ENCODE peak calls at places on chromosomes 1 and 21, in four cellular contexts. S, D, L and T are unnamed samples.
A peak's percentile ranks its signal among the peaks of the same experiment; 100 is the strongest.

GRCh38 chr1:156578006-156578405 is 1.5 kb upstream of the TTC24 start:
- DNase-seq in L (no peak), S (no peak), D (no peak), T (no peak)

GRCh38 chr1:29878501-29878900 is 642.2 kb downstream of the PTPRU start:
- DNase-seq in D (no peak), L (no peak), S (no peak), T (no peak)

GRCh38 chr1:12448746-12449177 is 169.2 kb downstream of the DHRS3 start:
- DNase-seq in S (peak; percentile 99), D (no peak), L (no peak), T (no peak)

GRCh38 chr1:157542676-157543075 is 9.6 kb downstream of the FCRL5 start:
- DNase-seq in S (no peak), L (no peak), D (no peak), T (no peak)

GRCh38 chr1:9100471-9101043 is 28.3 kb downstream of the GPR157 start:
- DNase-seq in L (peak; percentile 82), S (no peak), D (no peak), T (no peak)

GRCh38 chr1:65149391-65149729 is 1.4 kb downstream of the AK4 start:
- DNase-seq in D (no peak), S (no peak), L (no peak), T (peak; percentile 93)

GRCh38 chr1:22176258-22176657 is 33.4 kb upstream of the WNT4 start:
- DNase-seq in S (no peak), D (no peak), L (no peak), T (no peak)

GRCh38 chr21:26437326-26438009 is 135.6 kb downstream of the CYYR1 start:
- DNase-seq in S (no peak), D (no peak), L (no peak), T (no peak)

GRCh38 chr1:184929711-184930202 is 44.6 kb downstream of the NIBAN1 start:
- DNase-seq in L (no peak), S (peak; percentile 16), D (no peak), T (no peak)

GRCh38 chr1:34364376-34364775 is 187.7 kb downstream of the C1orf94 start:
- DNase-seq in L (no peak), D (no peak), S (no peak), T (no peak)

GRCh38 chr1:190477687-190478192 is at the start of gene BRINP3:
- DNase-seq in L (no peak), D (no peak), S (no peak), T (no peak)

DNA sequence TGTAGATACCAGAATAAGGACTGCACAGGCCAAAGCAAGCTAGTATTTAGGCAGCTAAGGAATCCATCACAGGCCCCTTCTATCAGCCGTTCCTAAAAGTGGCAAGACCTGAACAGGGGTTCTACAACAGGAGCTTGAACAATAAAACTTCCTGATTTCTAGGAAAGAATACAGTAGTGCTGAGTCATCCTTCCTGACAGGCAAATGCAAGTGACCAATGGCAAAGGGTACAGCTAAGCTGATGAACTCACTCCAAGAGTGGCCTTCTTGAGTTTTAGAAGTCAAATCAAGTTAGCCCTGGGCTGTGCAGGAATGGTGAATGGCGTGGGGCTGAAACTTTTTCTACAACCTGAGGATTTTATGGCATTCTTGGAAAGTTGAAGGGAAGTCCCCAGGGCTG is 112.9 kb downstream of the GREM2 start:
- DNase-seq in D (no peak), S (peak; percentile 41), L (no peak), T (no peak)
- TF ChIP-seq ZNF274 in D (no peak), S (no peak), L (no peak), T (no peak)

DNA sequence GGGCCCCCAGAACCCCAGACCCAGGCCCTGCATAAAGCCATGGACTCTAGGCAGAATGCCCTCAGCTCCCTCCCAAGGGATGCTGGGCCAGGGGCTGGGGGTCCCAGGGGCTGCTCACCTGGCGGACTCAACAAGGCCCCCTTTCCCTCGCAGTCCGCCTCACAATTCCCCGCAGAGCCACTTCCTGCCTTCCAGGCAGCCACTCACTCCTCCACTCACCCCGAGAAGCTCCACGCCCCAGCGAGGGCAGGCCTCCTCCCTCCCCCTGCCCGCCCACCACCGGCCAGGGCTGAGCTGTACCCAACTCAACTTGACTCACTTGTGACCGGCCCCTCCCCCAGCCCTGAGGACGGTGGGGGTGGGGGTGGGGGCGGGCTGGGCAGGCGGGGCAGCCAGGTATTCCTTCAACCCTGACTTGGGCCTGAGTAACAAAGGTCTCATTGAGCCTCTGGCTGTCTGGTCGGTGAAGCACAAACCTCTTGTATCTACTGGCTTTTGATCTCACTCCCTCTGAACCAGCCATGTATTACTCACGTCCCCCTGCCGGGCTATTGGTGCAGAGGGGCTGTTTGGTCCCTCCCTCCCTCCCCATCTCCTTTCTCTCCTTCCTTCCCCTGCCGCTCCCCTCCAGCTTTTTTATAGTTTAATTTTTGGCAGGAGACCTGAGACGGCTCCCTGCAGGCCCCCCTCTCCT is 5.9 kb downstream of the BLACAT1 start:
- DNase-seq in L (peak; percentile 99), D (peak; percentile 95), S (peak; percentile 89), T (peak; percentile 92)
- TF ChIP-seq YY1 in L (no peak), D (peak; percentile 3), S (no peak), T (no peak)

GRCh38 chr1:2193514-2194251 is 889 bp downstream of the FAAP20 start:
- DNase-seq in D (no peak), L (no peak), S (peak; percentile 55), T (no peak)
- H3K9ac ChIP-seq in D (peak overlapping the region; percentile 65), L (peak overlapping the region; percentile 77), S (peak overlapping the region; percentile 95), T (peak overlapping the region; percentile 83)

DNA sequence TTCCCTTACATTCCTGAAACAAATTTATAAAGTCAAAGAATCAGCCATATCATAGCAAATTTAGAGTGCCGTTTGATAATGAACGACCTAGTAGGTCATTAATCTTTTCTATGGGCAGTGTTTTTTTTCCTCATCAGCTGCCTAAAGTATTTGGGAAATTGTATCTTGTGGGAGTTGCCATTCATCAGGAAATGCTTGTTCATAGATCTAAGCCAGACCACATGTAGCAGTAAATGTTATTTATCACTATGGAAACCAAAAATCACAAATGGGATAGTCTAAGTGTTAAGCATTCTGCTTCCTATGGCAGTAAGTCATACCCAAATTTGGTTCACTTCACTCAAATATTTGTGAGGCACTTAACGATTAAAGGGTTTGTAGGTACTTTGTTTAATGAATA is 52.9 kb downstream of the LRRC8D start:
- DNase-seq in D (no peak), S (no peak), L (no peak), T (no peak)
- TF ChIP-seq ZNF274 in D (no peak), S (no peak), L (no peak), T (no peak)

DNA sequence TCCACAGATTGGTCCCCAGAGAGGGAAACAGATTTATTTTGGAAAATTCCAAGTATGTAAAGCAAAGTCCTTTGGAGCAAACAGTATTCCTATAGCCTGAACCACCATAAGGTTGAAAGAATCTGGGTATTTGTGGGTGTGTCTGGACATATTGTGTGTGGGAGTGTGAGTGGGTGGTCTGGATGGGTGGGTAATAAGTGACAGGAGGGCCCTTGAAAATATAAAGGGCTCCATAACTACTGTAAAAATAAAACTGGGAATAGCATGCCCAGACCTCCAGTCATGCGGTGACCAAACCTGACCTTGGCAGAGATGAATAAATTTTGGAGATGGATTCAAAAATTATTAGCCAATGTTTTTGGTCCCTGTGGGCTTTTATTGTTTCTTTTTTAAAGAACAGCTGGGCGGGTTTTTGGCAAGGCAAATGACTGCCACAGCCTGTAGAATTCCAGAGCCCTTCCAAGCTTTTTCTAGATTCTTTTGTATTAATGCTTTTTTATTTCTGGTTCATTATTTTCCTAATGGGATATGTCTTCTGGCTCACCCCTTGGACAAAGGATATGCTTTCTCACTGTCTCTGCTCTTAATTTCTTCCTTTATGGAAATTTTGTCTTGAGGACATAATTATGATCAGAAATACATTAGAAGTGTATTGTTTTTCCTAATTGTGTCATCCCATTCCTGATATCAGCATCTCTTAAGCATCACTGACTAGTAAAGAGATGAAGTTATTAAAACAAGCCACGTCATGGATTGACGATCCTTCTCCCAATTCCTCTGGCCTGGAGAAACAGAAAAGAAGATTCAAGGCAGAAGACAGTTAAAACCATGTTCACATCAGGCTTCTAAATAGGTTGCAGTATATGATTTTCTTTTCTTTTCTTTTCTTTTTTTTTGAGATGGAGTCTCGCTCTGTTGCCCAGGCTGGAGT is 69.5 kb downstream of the NTMT2 start:
- DNase-seq in S (no peak), L (no peak), D (no peak), T (no peak)
- TF ChIP-seq YY1 in S (no peak), L (no peak), D (no peak), T (no peak)

GRCh38 chr1:224432672-224433040 is 1.9 kb downstream of the WDR26 start:
- DNase-seq in S (peak; percentile 62), L (no peak), D (no peak), T (no peak)

GRCh38 chr1:224431726-224432125 is 2.9 kb downstream of the WDR26 start:
- DNase-seq in L (no peak), D (no peak), S (no peak), T (no peak)

GRCh38 chr1:224430511-224431113 is 4.0 kb downstream of the WDR26 start:
- DNase-seq in D (no peak), S (peak; percentile 78), L (peak; percentile 55), T (no peak)

GRCh38 chr1:224433041-224433670 is 1.4 kb downstream of the WDR26 start:
- DNase-seq in D (no peak), S (peak; percentile 47), L (no peak), T (no peak)

GRCh38 chr1:224432141-224432540 is 2.5 kb downstream of the WDR26 start:
- DNase-seq in D (no peak), L (no peak), S (no peak), T (no peak)
- H3K9ac ChIP-seq in D (no peak overlapping the region), L (peak overlapping the region; percentile 64), S (no peak overlapping the region), T (peak overlapping the region; percentile 78)

GRCh38 chr21:45866473-45867010 is 115.0 kb upstream of the COL6A1 start:
- DNase-seq in D (no peak), S (no peak), L (no peak), T (no peak)
- TF ChIP-seq ZNF274 in D (no peak), S (no peak), L (no peak), T (no peak)